ENCODE peak calls at places on chromosome 11, in four cellular contexts. N, I, T and F are unnamed samples.

GRCh38 chr11:128924618-128925017 is 18.1 kb downstream of the TP53AIP1 start:
- DNase-seq in N (no peak), I (no peak), T (no peak), F (no peak)

GRCh38 chr11:57668467-57668890 is 565 bp downstream of the ZDHHC5 start:
- DNase-seq in N (no peak), I (no peak), T (no peak), F (no peak)

GRCh38 chr11:44008698-44009097 is 39.1 kb upstream of the ACCSL start:
- DNase-seq in N (no peak), I (no peak), T (no peak), F (no peak)

GRCh38 chr11:114168691-114169090 is 109.2 kb downstream of the ZBTB16 start:
- DNase-seq in N (no peak), I (no peak), T (no peak), F (no peak)

GRCh38 chr11:104164028-104164520 is at the start of gene PDGFD:
- DNase-seq in N (no peak), I (peak; percentile 32), T (no peak), F (no peak)

GRCh38 chr11:111944139-111944538 is 7.0 kb downstream of the DIXDC1 start:
- DNase-seq in N (no peak), I (no peak), T (no peak), F (no peak)

GRCh38 chr11:5624489-5625278 is at the start of gene TRIM34:
- DNase-seq in N (peak; percentile 15), I (peak; percentile 67), T (peak; percentile 90), F (peak; percentile 81)

GRCh38 chr11:69166186-69167115 is 10.7 kb downstream of the SMIM38 start:
- DNase-seq in N (peak; percentile 13), I (peak; percentile 85), T (peak; percentile 75), F (peak; percentile 51)

GRCh38 chr11:1553808-1554594 is 18.1 kb downstream of the DUSP8 start:
- DNase-seq in N (no peak), I (no peak), T (no peak), F (no peak)

GRCh38 chr11:48002565-48002964 is 22.2 kb downstream of the PTPRJ start:
- DNase-seq in N (no peak), I (no peak), T (no peak), F (no peak)

GRCh38 chr11:28142724-28143123 is 34.5 kb downstream of the METTL15 start:
- DNase-seq in N (no peak), I (no peak), T (no peak), F (no peak)

GRCh38 chr11:57471496-57471895 is 11.2 kb downstream of the RTN4RL2 start:
- DNase-seq in N (no peak), I (no peak), T (no peak), F (no peak)

GRCh38 chr11:20000393-20001134 is 159.7 kb downstream of the DBX1 start:
- DNase-seq in N (no peak), I (no peak), T (no peak), F (no peak)

GRCh38 chr11:69387409-69387885 is 93.5 kb downstream of the MYEOV start:
- DNase-seq in N (no peak), I (no peak), T (no peak), F (no peak)

GRCh38 chr11:116689413-116690127 is 83.2 kb downstream of the BUD13 start:
- DNase-seq in N (no peak), I (no peak), T (no peak), F (no peak)

GRCh38 chr11:104522650-104523049 is 358.7 kb upstream of the PDGFD start:
- DNase-seq in N (no peak), I (no peak), T (no peak), F (no peak)

GRCh38 chr11:134667505-134667904 is 255.5 kb upstream of the B3GAT1 start:
- DNase-seq in N (no peak), I (no peak), T (no peak), F (no peak)

GRCh38 chr11:114026355-114026754 is 33.2 kb upstream of the ZBTB16 start:
- DNase-seq in N (peak; percentile 18), I (no peak), T (no peak), F (peak; percentile 52)

GRCh38 chr11:73996161-73996747 is 12.6 kb downstream of the UCP3 start:
- DNase-seq in N (no peak), I (no peak), T (no peak), F (no peak)

GRCh38 chr11:123194308-123195181 is 503 bp downstream of the CLMP start:
- DNase-seq in N (no peak), I (no peak), T (no peak), F (no peak)
- TF ChIP-seq SPI1 in N (no peak), I (no peak), T (no peak), F (no peak)

GRCh38 chr11:92917927-92918326 is 51.5 kb upstream of the MTNR1B start:
- DNase-seq in N (no peak), I (no peak), T (no peak), F (no peak)

GRCh38 chr11:92916299-92916698 is 53.2 kb upstream of the MTNR1B start:
- DNase-seq in N (no peak), I (no peak), T (no peak), F (no peak)

GRCh38 chr11:92915551-92915950 is 53.9 kb upstream of the MTNR1B start:
- DNase-seq in N (no peak), I (no peak), T (no peak), F (no peak)

GRCh38 chr11:92920295-92920694 is 49.2 kb upstream of the MTNR1B start:
- DNase-seq in N (no peak), I (no peak), T (no peak), F (no peak)
- TF ChIP-seq SPI1 in N (no peak), I (no peak), T (no peak), F (no peak)

GRCh38 chr11:45333506-45333971 is 47.4 kb upstream of the SYT13 start:
- DNase-seq in N (peak; percentile 20), I (no peak), T (no peak), F (peak; percentile 74)
- TF ChIP-seq SPI1 in N (no peak), I (no peak), T (no peak), F (no peak)

DNA sequence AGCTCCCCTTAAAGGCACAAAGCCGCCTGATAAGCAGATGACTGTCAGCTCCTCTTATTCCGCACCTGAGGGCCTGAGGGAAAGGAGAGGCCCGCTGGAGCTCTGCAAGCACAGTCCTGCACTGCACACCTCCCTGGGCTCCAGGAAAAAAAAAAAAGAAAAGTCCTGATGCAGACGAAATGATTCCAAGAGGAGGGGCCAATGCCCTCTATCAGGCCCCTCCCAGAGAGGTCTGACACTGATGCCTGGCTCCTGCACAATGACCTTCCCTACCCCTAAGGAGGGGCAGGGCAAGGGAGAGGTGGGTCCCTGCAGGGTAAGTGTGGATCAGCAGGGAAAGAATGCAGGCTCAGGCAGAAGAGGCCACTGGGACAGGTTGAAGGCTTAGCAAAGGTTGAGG is 572.7 kb downstream of the SOX6 start:
- DNase-seq in N (no peak), I (no peak), T (no peak), F (no peak)
- TF ChIP-seq SPI1 in N (no peak), I (no peak), T (no peak), F (no peak)

GRCh38 chr11:110832080-110832479 is 119.8 kb upstream of the ARHGAP20 start:
- DNase-seq in N (no peak), I (no peak), T (no peak), F (no peak)

GRCh38 chr11:110827276-110827675 is 115.0 kb upstream of the ARHGAP20 start:
- DNase-seq in N (no peak), I (no peak), T (no peak), F (no peak)

GRCh38 chr11:110830344-110831141 is 118.3 kb upstream of the ARHGAP20 start:
- DNase-seq in N (no peak), I (no peak), T (no peak), F (no peak)

GRCh38 chr11:110828086-110828485 is 115.8 kb upstream of the ARHGAP20 start:
- DNase-seq in N (no peak), I (no peak), T (no peak), F (no peak)

GRCh38 chr11:110829873-110830272 is 117.6 kb upstream of the ARHGAP20 start:
- DNase-seq in N (no peak), I (no peak), T (no peak), F (no peak)
- TF ChIP-seq SPI1 in N (no peak), I (no peak), T (no peak), F (no peak)

DNA sequence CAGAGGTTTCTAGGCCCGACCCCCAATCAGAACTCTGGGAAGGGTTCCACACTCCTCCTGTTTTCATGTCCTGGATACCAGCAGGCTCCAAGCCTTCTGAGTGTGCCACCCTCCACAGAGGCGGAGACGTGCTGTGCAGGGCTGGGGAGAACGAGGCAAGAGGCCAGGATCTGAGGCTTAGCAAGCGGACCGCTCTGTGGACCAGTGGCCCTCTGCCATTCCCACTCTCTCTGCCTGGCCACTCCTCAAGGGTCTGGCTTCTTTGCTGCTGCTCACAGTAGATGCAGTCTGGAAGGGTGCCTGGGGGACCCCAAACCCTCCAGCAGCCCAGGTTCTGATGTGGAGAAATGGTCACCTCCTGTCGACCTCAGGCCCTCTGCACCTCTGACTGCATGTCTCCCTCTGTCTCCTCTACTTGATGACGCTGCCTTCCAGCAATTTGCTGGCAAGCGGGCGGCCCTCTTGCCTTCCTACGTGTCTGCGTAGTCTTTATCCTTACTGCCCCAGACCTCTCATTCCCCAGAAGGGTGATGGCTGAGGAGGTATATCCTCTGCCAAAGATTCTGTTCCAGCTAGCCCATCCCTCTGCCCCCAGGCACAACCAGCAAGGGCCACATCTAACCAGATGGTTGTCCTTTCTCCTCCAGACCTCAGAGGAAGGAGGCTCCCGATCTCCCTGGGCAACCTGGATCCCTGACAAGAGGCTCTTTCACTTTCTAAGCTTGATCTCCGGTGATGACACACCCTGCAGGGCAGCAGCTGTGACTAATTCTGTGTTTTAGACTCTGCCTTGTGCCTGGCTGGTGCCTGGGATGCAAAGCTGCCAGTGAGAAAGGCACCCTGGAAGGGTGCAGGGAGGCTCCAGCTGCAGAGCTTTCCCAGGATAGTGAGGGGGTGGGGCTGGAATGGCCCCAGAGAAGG is 87.3 kb downstream of the NAT10 start:
- DNase-seq in N (no peak), I (no peak), T (no peak), F (no peak)
- TF ChIP-seq SPI1 in N (no peak), I (no peak), T (no peak), F (no peak)

DNA sequence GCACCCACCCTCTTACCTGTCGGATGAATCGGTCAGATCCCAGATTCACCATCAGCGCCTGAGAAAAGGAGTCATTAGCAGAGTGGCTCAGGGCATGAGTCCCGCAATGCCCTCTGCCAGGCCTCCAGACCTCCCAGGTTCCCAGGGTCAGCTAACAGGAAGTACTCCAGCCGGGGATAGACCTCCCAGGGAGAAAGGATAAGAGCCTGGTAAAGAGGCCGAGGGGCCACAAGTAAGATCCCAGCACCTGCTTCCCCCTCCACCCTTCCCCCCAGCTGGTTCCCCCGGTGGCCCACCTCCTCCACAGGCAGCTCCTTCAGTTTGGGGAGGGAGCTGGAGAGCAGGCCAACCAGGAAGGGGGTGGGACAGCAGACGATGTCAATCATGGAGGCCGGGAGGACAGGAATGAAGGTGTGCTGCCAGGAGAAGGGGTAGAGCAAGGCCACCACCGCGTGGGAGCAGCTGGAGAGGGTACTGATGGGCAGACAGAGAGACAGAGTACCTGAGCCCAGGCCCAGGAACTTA is 16.4 kb downstream of the RPL27A start:
- DNase-seq in N (no peak), I (no peak), T (no peak), F (no peak)
- TF ChIP-seq SPI1 in N (no peak), I (no peak), T (no peak), F (no peak)

GRCh38 chr11:77580712-77581337 is 8.9 kb upstream of the AQP11 start:
- DNase-seq in N (no peak), I (no peak), T (no peak), F (no peak)
- TF ChIP-seq SPI1 in N (no peak), I (no peak), T (no peak), F (no peak)